ENCODE peak calls at places on chromosomes 12 and 14, in nine cellular contexts. C, R, K, G, D, X, A, O and F are unnamed samples.

GRCh38 chr12:49482095-49483051 is 56.5 kb upstream of the KCNH3 start:
- DNase-seq in O (no peak), D (peak), A (no peak), K (peak), X (no peak), C (no peak), R (no peak), G (no peak), F (no peak)

GRCh38 chr12:58502857-58503256 is 417.4 kb downstream of the LRIG3 start:
- DNase-seq in G (no peak), A (no peak), D (no peak), K (no peak), C (no peak), R (no peak), O (no peak), X (no peak), F (no peak)

GRCh38 chr12:48128800-48129199 is 9.6 kb downstream of the PFKM start:
- DNase-seq in R (no peak), X (no peak), G (no peak), K (no peak), D (no peak), C (no peak), A (no peak), O (no peak), F (no peak)

GRCh38 chr12:6699259-6699988 is 1.2 kb downstream of the PIANP start:
- DNase-seq in R (no peak), O (no peak), X (no peak), D (no peak), A (no peak), C (no peak), K (no peak), G (no peak), F (no peak)

GRCh38 chr12:43840338-43840737 is 4.5 kb downstream of the TMEM117 start:
- DNase-seq in G (no peak), K (peak), D (no peak), A (no peak), X (no peak), O (no peak), R (no peak), C (no peak), F (no peak)

GRCh38 chr12:53481957-53482586 is 17.2 kb downstream of the MAP3K12 start:
- DNase-seq in X (no peak), R (no peak), K (no peak), G (no peak), O (no peak), A (no peak), D (no peak), C (no peak), F (no peak)

GRCh38 chr14:100132161-100132902 is 27.1 kb downstream of the DEGS2 start:
- DNase-seq in D (no peak), O (no peak), A (no peak), K (no peak), R (no peak), C (no peak), X (no peak), G (no peak), F (no peak)

GRCh38 chr12:14635776-14636175 is 60.6 kb downstream of the GUCY2C start:
- DNase-seq in C (no peak), R (no peak), X (no peak), K (no peak), A (no peak), G (no peak), D (peak), O (no peak), F (no peak)

GRCh38 chr12:120425797-120426196 is 12.1 kb upstream of the COX6A1 start:
- DNase-seq in R (no peak), G (no peak), C (no peak), D (no peak), X (no peak), A (no peak), O (no peak), K (no peak), F (no peak)